ENCODE peak calls at places on chromosomes 13 and 19, in six cellular contexts. B is tibial nerve, Q is cardiac fibroblast, R is mucosa of descending colon, P is body of pancreas, F is neural progenitor cell. J is an unnamed sample.

GRCh38 chr13:110912651-110913051 is 2.2 kb downstream of the ANKRD10 start:
- DNase-seq in B (no peak), Q (peak; percentile 89), R (no peak), P (peak; percentile 25), F (peak; percentile 43), J (peak; percentile 48)

GRCh38 chr19:42325896-42326771 is 699 bp downstream of the MEGF8 start:
- DNase-seq in B (no peak), Q (no peak), R (peak; percentile 62), P (no peak), F (no peak), J (no peak)

GRCh38 chr19:13838943-13839192 is 38.1 kb upstream of the NANOS3 start:
- DNase-seq in B (no peak), Q (no peak), R (no peak), P (peak; percentile 81), F (no peak), J (no peak)

GRCh38 chr13:41306271-41307150 is 4.6 kb upstream of the NAA16 start:
- DNase-seq in B (no peak), Q (peak; percentile 19), R (no peak), P (peak; percentile 59), F (no peak), J (no peak)

GRCh38 chr19:19297759-19298158 is 22.6 kb downstream of the SUGP1 start:
- DNase-seq in B (no peak), Q (no peak), R (no peak), P (no peak), F (no peak), J (no peak)

GRCh38 chr19:14198384-14199376 is 7.3 kb downstream of the ADGRL1 start:
- DNase-seq in B (no peak), Q (peak; percentile 12), R (no peak), P (no peak), F (no peak), J (no peak)

GRCh38 chr19:28846094-28846812 is 366.7 kb downstream of the UQCRFS1 start:
- DNase-seq in B (no peak), Q (no peak), R (no peak), P (no peak), F (no peak), J (no peak)

GRCh38 chr13:72097568-72097967 is 230.6 kb upstream of the DACH1 start:
- DNase-seq in B (no peak), Q (no peak), R (no peak), P (no peak), F (no peak), J (peak; percentile 54)

GRCh38 chr19:49355890-49356289 is 6.3 kb downstream of the TEAD2 start:
- DNase-seq in B (no peak), Q (peak; percentile 50), R (no peak), P (no peak), F (no peak), J (peak; percentile 45)

GRCh38 chr13:34349091-34349722 is 531.3 kb downstream of the RFC3 start:
- DNase-seq in B (peak; percentile 77), Q (peak; percentile 95), R (no peak), P (peak; percentile 69), F (no peak), J (peak; percentile 92)

GRCh38 chr19:30909216-30909615 is 440.0 kb downstream of the TSHZ3 start:
- DNase-seq in B (no peak), Q (no peak), R (no peak), P (no peak), F (no peak), J (no peak)

GRCh38 chr13:98842858-98843481 is 90.5 kb upstream of the SLC15A1 start:
- DNase-seq in B (peak; percentile 63), Q (peak; percentile 86), R (peak; percentile 82), P (peak; percentile 75), F (peak; percentile 86), J (peak; percentile 67)

GRCh38 chr19:29771708-29772415 is 39.9 kb upstream of the CCNE1 start:
- DNase-seq in B (peak; percentile 5), Q (peak; percentile 57), R (peak; percentile 56), P (peak; percentile 60), F (peak; percentile 81), J (peak; percentile 60)

GRCh38 chr13:99572921-99573320 is 71.6 kb downstream of the TM9SF2 start:
- DNase-seq in B (no peak), Q (no peak), R (no peak), P (no peak), F (no peak), J (no peak)

GRCh38 chr19:45340232-45340898 is at the start of gene KLC3:
- DNase-seq in B (no peak), Q (no peak), R (peak; percentile 77), P (peak; percentile 61), F (peak; percentile 76), J (peak; percentile 47)

GRCh38 chr19:43643326-43643725 is 3.7 kb upstream of the CADM4 start:
- DNase-seq in B (no peak), Q (no peak), R (no peak), P (no peak), F (no peak), J (no peak)

GRCh38 chr13:75316427-75316826 is 165.5 kb downstream of the TBC1D4 start:
- DNase-seq in B (no peak), Q (peak; percentile 47), R (no peak), P (no peak), F (no peak), J (peak; percentile 27)

GRCh38 chr13:23679214-23679613 is 109.0 kb downstream of the TNFRSF19 start:
- DNase-seq in B (no peak), Q (peak; percentile 78), R (no peak), P (peak; percentile 33), F (no peak), J (peak; percentile 24)

GRCh38 chr13:21735621-21736401 is 64.9 kb downstream of the FGF9 start:
- DNase-seq in B (no peak), Q (no peak), R (no peak), P (no peak), F (no peak), J (no peak)

GRCh38 chr19:49129238-49129583 is 9.9 kb downstream of the PPFIA3 start:
- DNase-seq in B (no peak), Q (no peak), R (peak; percentile 58), P (no peak), F (peak; percentile 68), J (no peak)

GRCh38 chr13:98996046-98996445 is 18.2 kb upstream of the DOCK9 start:
- DNase-seq in B (no peak), Q (no peak), R (no peak), P (no peak), F (no peak), J (no peak)

GRCh38 chr13:43766766-43767165 is 20.0 kb downstream of the ENOX1 start:
- DNase-seq in B (peak; percentile 15), Q (no peak), R (no peak), P (no peak), F (no peak), J (no peak)

GRCh38 chr13:52706074-52706473 is 33.5 kb downstream of the CNMD start:
- DNase-seq in B (no peak), Q (no peak), R (no peak), P (no peak), F (no peak), J (no peak)

GRCh38 chr19:52219611-52220010 is 29.8 kb downstream of the PPP2R1A start:
- DNase-seq in B (no peak), Q (no peak), R (no peak), P (no peak), F (no peak), J (no peak)

GRCh38 chr13:26719356-26719945 is 41.1 kb downstream of the GPR12 start:
- DNase-seq in B (no peak), Q (peak; percentile 20), R (no peak), P (no peak), F (no peak), J (peak; percentile 15)
- TF ChIP-seq CTCF in B (no peak), Q (peak; percentile 27), R (no peak), P (no peak), F (peak; percentile 33), J (no peak)

DNA sequence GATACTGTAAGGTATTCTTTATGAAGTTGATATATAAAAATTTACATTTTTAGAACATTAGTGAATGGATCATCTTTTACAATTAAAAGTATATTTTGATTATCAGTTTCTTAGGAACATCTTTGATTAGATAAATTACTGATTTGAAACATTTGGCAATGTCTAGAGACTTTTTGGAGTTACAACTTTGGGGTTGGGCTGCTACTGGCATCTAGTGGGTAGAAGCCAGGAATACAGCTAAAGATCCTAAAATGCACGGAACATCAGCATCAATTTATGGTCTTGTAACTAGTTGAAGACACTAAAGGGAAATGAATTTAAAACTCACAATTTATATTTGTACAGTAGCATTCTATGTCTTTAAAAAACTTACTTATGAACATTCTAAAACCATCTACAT is 19.9 kb downstream of the POMP start:
- DNase-seq in B (no peak), Q (no peak), R (no peak), P (no peak), F (no peak), J (no peak)
- TF ChIP-seq CTCF in B (no peak), Q (peak; percentile 22), R (no peak), P (no peak), F (no peak), J (no peak)

GRCh38 chr13:36841411-36841810 is 22.4 kb downstream of the RFXAP start:
- DNase-seq in B (no peak), Q (no peak), R (no peak), P (no peak), F (no peak), J (no peak)
- TF ChIP-seq CTCF in B (no peak), Q (no peak), R (no peak), P (no peak), F (no peak), J (no peak)

DNA sequence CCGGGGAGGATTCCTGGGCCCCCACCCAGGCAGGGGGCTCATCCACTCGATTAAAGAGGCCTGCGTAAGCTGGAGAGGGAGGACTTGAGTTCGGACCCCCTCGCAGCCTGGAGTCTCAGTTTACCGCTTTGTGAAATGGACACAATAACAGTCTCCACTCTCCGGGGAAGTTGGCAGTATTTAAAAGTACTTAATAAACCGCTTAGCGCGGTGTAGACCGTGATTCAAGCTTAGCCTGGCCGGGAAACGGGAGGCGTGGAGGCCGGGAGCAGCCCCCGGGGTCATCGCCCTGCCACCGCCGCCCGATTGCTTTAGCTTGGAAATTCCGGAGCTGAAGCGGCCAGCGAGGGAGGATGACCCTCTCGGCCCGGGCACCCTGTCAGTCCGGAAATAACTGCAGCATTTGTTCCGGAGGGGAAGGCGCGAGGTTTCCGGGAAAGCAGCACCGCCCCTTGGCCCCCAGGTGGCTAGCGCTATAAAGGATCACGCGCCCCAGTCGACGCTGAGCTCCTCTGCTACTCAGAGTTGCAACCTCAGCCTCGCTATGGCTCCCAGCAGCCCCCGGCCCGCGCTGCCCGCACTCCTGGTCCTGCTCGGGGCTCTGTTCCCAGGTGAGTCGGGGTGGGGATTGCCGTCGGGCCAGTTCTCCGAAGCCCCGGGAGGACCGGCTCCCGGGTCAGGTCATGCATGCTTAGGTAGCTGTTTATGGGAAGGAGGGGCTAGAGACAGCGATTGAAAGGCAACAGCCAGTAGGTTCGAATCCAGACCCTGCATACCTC is at the start of gene ICAM1:
- DNase-seq in B (peak; percentile 69), Q (peak; percentile 90), R (peak; percentile 83), P (peak; percentile 83), F (peak; percentile 71), J (peak; percentile 90)
- TF ChIP-seq CTCF in B (peak; percentile 32), Q (no peak), R (no peak), P (no peak), F (no peak), J (no peak)

DNA sequence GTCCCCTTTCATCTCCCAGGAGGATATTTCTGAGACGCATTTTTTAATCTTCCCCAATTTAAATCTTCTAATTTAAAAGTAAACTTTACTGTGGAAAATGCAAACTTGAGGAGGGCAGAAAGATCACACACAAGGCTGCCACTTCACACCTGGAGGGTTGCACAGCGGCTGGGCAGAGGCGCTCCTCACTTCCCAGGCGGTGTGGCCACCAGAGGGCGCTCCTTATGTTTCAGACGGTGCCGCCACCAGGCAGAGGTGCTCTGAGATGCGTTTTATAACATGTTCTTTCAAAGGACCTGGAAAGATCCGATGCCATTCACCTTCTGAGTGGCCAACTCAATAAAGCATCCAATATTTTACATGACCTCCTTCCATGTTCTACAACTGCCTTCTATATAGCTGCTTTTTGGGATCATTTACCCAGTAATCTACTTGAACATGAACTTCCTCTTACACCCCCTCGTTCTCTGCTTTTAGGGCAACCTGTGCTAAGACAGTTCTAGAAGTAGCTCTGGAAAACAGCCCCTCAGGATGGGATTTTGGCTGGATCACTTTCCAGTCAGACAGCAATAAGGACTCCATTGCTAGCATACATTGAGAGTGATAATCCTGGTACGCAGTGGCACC is 14.8 kb upstream of the MTUS2 start:
- DNase-seq in B (no peak), Q (peak; percentile 44), R (no peak), P (no peak), F (peak; percentile 52), J (peak; percentile 36)
- TF ChIP-seq CTCF in B (no peak), Q (peak; percentile 55), R (no peak), P (no peak), F (peak; percentile 67), J (peak; percentile 17)

J was measured in MCF 10A.